ENCODE peak calls at places on chromosomes 4 and X, in four cellular contexts. Q, W, Z and G are unnamed samples. For H3K9me3, the result is how much of the 10 kb centered on the place peaks cover.

GRCh38 chr4:78689224-78689623 is 86.9 kb upstream of the BMP2K start:
- DNase-seq in Q (no peak), W (no peak), Z (no peak), G (no peak)

GRCh38 chr4:56907009-56907408 is 691 bp upstream of the REST start:
- DNase-seq in Q (peak), W (peak), Z (no peak), G (no peak)

GRCh38 chrX:49753691-49754090 is 57.9 kb upstream of the PAGE1 start:
- DNase-seq in Q (no peak), W (no peak), Z (no peak), G (no peak)

GRCh38 chr4:25563071-25563564 is 92.5 kb upstream of the SLC34A2 start:
- DNase-seq in Q (peak), W (no peak), Z (no peak), G (no peak)

GRCh38 chr4:28536124-28536523 is 1675.5 kb downstream of the STIM2 start:
- DNase-seq in Q (no peak), W (no peak), Z (no peak), G (no peak)

GRCh38 chr4:156779774-156780173 is 191.8 kb downstream of the PDGFC start:
- DNase-seq in Q (no peak), W (no peak), Z (peak), G (no peak)

GRCh38 chr4:64718091-64718490 is 308.8 kb upstream of the TECRL start:
- DNase-seq in Q (no peak), W (no peak), Z (no peak), G (no peak)

GRCh38 chrX:154748712-154749339 is 2.1 kb downstream of the GAB3 start:
- DNase-seq in Q (peak), W (peak), Z (peak), G (no peak)

GRCh38 chr4:172686021-172686420 is 482.6 kb upstream of the GALNT7 start:
- DNase-seq in Q (no peak), W (no peak), Z (no peak), G (no peak)

GRCh38 chrX:20285513-20285912 is 18.8 kb upstream of the RPS6KA3 start:
- DNase-seq in Q (no peak), W (no peak), Z (no peak), G (no peak)

GRCh38 chr4:94583938-94584641 is 132.3 kb downstream of the PDLIM5 start:
- DNase-seq in Q (no peak), W (no peak), Z (no peak), G (no peak)

GRCh38 chr4:108635070-108635655 is 14.8 kb downstream of the RPL34 start:
- DNase-seq in Q (no peak), W (no peak), Z (no peak), G (no peak)

GRCh38 chr4:142366821-142367220 is 479.3 kb downstream of the INPP4B start:
- DNase-seq in Q (no peak), W (no peak), Z (peak), G (no peak)

GRCh38 chr4:103018391-103019318 is 850 bp downstream of the SLC9B1 start:
- DNase-seq in Q (peak), W (peak), Z (peak), G (no peak)

GRCh38 chr4:176153124-176153523 is 42.3 kb downstream of the SPATA4 start:
- DNase-seq in Q (no peak), W (no peak), Z (no peak), G (no peak)

GRCh38 chr4:156328882-156329281 is 375.2 kb upstream of the CTSO start:
- DNase-seq in Q (no peak), W (no peak), Z (no peak), G (no peak)

GRCh38 chrX:76253432-76253831 is 80.6 kb downstream of the PBDC1 start:
- DNase-seq in Q (peak), W (peak), Z (peak), G (no peak)

GRCh38 chrX:71989768-71990167 is 79.1 kb downstream of the NHSL2 start:
- DNase-seq in Q (no peak), W (peak), Z (peak), G (no peak)

GRCh38 chr4:7918981-7919380 is 20.7 kb downstream of the AFAP1 start:
- DNase-seq in Q (no peak), W (no peak), Z (no peak), G (no peak)

GRCh38 chr4:38909015-38909414 is 41.4 kb downstream of the FAM114A1 start:
- DNase-seq in Q (no peak), W (no peak), Z (no peak), G (no peak)

GRCh38 chrX:153408871-153409351 is 2.4 kb upstream of the ZFP92 start:
- DNase-seq in Q (no peak), W (no peak), Z (no peak), G (no peak)

GRCh38 chrX:153408221-153408721 is 3.0 kb upstream of the ZFP92 start:
- DNase-seq in Q (no peak), W (no peak), Z (no peak), G (no peak)

GRCh38 chrX:153410888-153411254 is 401 bp upstream of the ZFP92 start:
- DNase-seq in Q (no peak), W (no peak), Z (no peak), G (no peak)

GRCh38 chrX:153410328-153410727 is 944 bp upstream of the ZFP92 start:
- DNase-seq in Q (no peak), W (no peak), Z (no peak), G (no peak)

GRCh38 chrX:153409414-153410101 is 1.7 kb upstream of the ZFP92 start:
- DNase-seq in Q (no peak), W (no peak), Z (no peak), G (no peak)
- TF ChIP-seq CTCF in Q (no peak), W (no peak), Z (no peak), G (no peak)

GRCh38 chrX:83101961-83102360 is 406.1 kb upstream of the POU3F4 start:
- DNase-seq in Q (no peak), W (no peak), Z (no peak), G (no peak)
- H3K9me3 ChIP-seq in Q (under half), W (under half), Z (under half), G (under half)

DNA sequence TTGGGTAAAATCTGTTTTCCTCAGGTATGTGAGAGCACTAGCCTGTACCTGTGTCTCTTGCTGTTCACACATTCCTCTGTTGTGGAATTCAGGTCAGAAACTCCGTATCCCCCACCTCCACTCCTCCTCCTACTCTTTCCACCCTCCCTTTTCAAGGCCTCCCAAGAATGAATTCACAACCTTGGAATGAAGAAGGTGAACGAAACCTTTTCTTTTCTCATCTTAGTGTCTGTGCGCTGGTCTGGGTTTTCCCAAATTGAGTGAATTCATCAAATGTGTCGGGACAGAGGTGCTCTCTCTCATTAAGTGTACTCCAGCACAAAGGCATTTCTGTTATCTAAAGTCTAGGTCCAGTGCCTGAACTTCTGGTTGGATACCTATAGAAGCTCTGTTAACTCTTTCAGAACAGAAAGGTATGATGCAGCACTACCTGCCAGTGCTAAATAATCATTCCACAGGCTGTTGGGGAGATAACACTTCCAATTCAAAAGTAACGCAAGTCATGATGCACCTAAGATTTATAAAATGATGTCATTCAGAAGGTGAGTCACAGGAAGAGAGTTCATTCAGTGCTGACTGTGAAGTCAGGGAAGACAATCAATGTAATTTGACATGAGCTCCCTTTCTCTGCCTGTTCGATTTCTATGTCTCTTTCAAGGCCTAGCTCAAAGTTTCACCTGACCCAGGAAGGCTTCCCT is 41.9 kb downstream of the COL4A6 start:
- DNase-seq in Q (no peak), W (no peak), Z (no peak), G (no peak)
- H3K4me3 ChIP-seq in Q (no peak), W (no peak), Z (no peak), G (no peak)

DNA sequence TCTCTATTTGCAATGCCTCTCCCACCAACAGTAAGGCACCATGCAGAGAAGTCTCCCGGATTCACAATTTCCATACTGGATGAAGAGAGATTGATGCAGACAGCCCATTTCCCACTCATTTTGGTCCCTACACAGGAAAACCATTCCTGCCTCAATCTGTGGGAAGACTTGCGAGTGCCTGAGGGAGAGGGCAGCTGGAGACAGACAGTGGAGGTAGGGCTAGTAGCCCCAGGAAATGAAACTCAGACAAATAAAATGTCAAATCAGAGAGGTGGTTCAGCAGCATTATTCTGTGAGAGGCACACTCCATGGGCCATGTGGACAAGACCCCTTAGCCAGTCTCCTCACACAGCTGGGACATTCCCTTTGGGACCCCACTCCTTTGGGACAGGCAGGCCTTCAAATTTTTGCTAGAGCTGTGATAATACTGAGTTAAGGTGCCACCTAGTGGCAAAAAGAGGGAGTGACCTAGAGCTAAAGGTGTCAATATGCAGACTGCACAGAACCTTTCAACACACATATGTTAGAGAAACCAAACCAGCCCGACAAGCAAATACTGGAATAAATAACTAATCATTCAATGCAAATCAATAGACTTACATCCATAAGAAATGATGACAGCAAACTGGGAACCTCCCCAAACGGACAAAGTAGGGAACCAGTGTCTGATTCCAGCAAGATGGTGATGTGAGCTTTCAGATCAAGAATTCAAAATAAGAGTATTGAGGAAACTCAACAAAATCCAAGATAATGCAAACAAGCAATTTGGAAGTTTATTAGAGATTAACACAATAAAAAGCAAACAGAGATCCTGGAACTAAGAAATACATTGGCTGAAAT is 1865.3 kb upstream of the AGA start:
- DNase-seq in Q (peak), W (peak), Z (peak), G (no peak)
- TF ChIP-seq CTCF in Q (no peak), W (peak), Z (peak), G (peak)

GRCh38 chr4:123050014-123050413 is 127.6 kb upstream of the NUDT6 start:
- DNase-seq in Q (no peak), W (no peak), Z (no peak), G (no peak)
- H3K9me3 ChIP-seq in Q (under half), W (under half), Z (under half), G (under half)

GRCh38 chr4:151205722-151206121 is 71.2 kb upstream of the PRSS48 start:
- DNase-seq in Q (no peak), W (no peak), Z (no peak), G (no peak)

GRCh38 chr4:151199496-151200190 is 77.3 kb upstream of the PRSS48 start:
- DNase-seq in Q (no peak), W (no peak), Z (no peak), G (no peak)

GRCh38 chr4:151202381-151202780 is 74.6 kb upstream of the PRSS48 start:
- DNase-seq in Q (no peak), W (no peak), Z (no peak), G (no peak)

GRCh38 chr4:151204925-151205524 is 71.9 kb upstream of the PRSS48 start:
- DNase-seq in Q (no peak), W (no peak), Z (no peak), G (no peak)

DNA sequence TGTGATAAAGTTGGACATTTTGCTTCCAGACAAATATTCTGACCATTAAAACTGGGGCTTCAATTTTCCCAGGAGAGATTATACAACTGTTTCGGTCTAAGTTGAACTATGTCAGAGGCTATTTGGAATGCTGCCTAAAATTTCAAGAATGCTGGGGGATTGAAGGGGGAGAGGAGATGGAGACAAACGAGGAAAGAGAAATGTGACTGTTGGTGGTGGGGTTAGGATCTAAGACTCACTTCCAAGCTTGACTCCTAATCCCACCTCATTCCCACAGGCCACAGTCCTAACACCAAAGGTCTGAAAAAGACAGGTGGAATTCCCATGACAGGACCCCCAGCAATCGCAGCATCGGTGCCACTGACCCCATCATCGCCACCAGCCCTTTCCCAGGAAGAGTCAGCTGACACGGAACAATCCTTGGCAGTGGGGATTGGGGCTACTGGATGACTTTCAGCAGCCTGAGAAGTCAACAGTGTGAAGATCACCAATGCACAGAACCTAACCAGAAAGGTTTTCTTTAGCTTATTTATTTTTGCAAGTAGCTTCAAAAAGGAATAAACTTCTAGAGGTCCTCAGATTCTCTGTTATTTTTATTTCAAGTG is 74.0 kb upstream of the PRSS48 start:
- DNase-seq in Q (no peak), W (no peak), Z (peak), G (no peak)
- H3K4me3 ChIP-seq in Q (no peak), W (no peak), Z (no peak), G (no peak)

GRCh38 chr4:15684498-15684897 is 2.9 kb downstream of the FAM200B start:
- DNase-seq in Q (no peak), W (no peak), Z (no peak), G (no peak)

GRCh38 chr4:15682340-15682725 is 706 bp downstream of the FAM200B start:
- DNase-seq in Q (no peak), W (no peak), Z (no peak), G (no peak)

GRCh38 chr4:15681067-15681371 is 608 bp upstream of the FAM200B start:
- DNase-seq in Q (no peak), W (no peak), Z (no peak), G (no peak)

GRCh38 chr4:15682790-15683495 is 1.3 kb downstream of the FAM200B start:
- DNase-seq in Q (no peak), W (no peak), Z (no peak), G (no peak)

GRCh38 chr4:15681372-15682339 is at the start of gene FAM200B:
- DNase-seq in Q (peak), W (peak), Z (peak), G (peak)
- TF ChIP-seq CTCF in Q (no peak), W (peak), Z (no peak), G (peak)

GRCh38 chrX:47204970-47205369 is 11.3 kb downstream of the UBA1 start:
- DNase-seq in Q (no peak), W (no peak), Z (no peak), G (no peak)

GRCh38 chrX:47206316-47206715 is 12.2 kb upstream of the CDK16 start:
- DNase-seq in Q (no peak), W (no peak), Z (no peak), G (no peak)

GRCh38 chrX:47210661-47211425 is 7.6 kb upstream of the CDK16 start:
- DNase-seq in Q (no peak), W (no peak), Z (no peak), G (no peak)

GRCh38 chrX:47209508-47210238 is 8.8 kb upstream of the CDK16 start:
- DNase-seq in Q (no peak), W (no peak), Z (no peak), G (no peak)

DNA sequence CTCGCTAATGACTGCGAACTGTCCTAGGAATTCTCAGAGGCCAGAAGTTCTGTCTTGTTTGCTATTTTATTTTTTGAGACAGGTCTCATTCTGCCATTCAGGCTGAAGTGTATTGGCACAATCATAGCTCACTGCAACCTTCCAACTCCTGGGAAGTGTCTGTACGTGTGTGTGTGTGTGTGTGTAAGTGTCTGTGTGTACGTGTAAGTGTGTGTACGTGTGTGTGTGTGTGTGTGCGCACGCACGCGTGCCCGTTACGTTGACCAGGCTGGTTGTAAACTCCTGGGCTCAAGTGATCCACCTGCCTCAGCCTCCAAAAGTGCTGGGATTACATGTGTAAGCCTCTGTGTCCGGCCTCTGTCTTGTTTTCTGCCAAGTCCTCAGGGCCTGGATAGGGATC is 10.4 kb upstream of the CDK16 start:
- DNase-seq in Q (no peak), W (no peak), Z (no peak), G (no peak)
- H3K9me3 ChIP-seq in Q (under half), W (under half), Z (under half), G (under half)